ENCODE peak calls at places on chromosomes 11 and 22, in seven cellular contexts. One of them, this sample, is unnamed.

GRCh38 chr11:78189851-78190250 is 1.1 kb downstream of the USP35 start:
- DNase-seq in globus pallidus: no peak
- DNase-seq in GM23248: peak; percentile 18
- DNase-seq in CD4-positive, alpha-beta T cell: no peak
- DNase-seq in RWPE2: peak; percentile 30
- DNase-seq in stimulated activated naive CD8-positive, alpha-beta T cell treated with anti-CD3 and anti-CD28 coated beads, Interleukin-15, amount 100 ng/mL, for 72 hours: no peak
- DNase-seq in EH: no peak
- DNase-seq in this sample: no peak

GRCh38 chr11:61828629-61829407 is 718 bp downstream of the FADS2 start:
- DNase-seq in RWPE2: no peak
- DNase-seq in stimulated activated naive CD8-positive, alpha-beta T cell treated with anti-CD3 and anti-CD28 coated beads, Interleukin-15, amount 100 ng/mL, for 72 hours: peak; percentile 53
- DNase-seq in EH: peak; percentile 35
- DNase-seq in CD4-positive, alpha-beta T cell: no peak
- DNase-seq in globus pallidus: peak; percentile 30
- DNase-seq in GM23248: peak; percentile 20
- DNase-seq in this sample: peak; percentile 80

GRCh38 chr22:50621491-50621880 is 6.5 kb downstream of the ARSA start:
- DNase-seq in stimulated activated naive CD8-positive, alpha-beta T cell treated with anti-CD3 and anti-CD28 coated beads, Interleukin-15, amount 100 ng/mL, for 72 hours: peak; percentile 79
- DNase-seq in CD4-positive, alpha-beta T cell: peak; percentile 48
- DNase-seq in globus pallidus: no peak
- DNase-seq in RWPE2: no peak
- DNase-seq in GM23248: no peak
- DNase-seq in EH: peak; percentile 9
- DNase-seq in this sample: peak; percentile 69

GRCh38 chr11:27241316-27242122 is 121.5 kb downstream of the CCDC34 start:
- DNase-seq in CD4-positive, alpha-beta T cell: no peak
- DNase-seq in globus pallidus: no peak
- DNase-seq in stimulated activated naive CD8-positive, alpha-beta T cell treated with anti-CD3 and anti-CD28 coated beads, Interleukin-15, amount 100 ng/mL, for 72 hours: no peak
- DNase-seq in EH: peak; percentile 88
- DNase-seq in GM23248: peak; percentile 94
- DNase-seq in RWPE2: no peak
- DNase-seq in this sample: no peak

GRCh38 chr11:115098037-115098436 is 406.2 kb downstream of the CADM1 start:
- DNase-seq in RWPE2: no peak
- DNase-seq in EH: no peak
- DNase-seq in stimulated activated naive CD8-positive, alpha-beta T cell treated with anti-CD3 and anti-CD28 coated beads, Interleukin-15, amount 100 ng/mL, for 72 hours: no peak
- DNase-seq in GM23248: no peak
- DNase-seq in globus pallidus: no peak
- DNase-seq in CD4-positive, alpha-beta T cell: no peak
- DNase-seq in this sample: no peak

GRCh38 chr11:117839936-117840813 is 15.6 kb upstream of the FXYD2 start:
- DNase-seq in CD4-positive, alpha-beta T cell: no peak
- DNase-seq in EH: no peak
- DNase-seq in stimulated activated naive CD8-positive, alpha-beta T cell treated with anti-CD3 and anti-CD28 coated beads, Interleukin-15, amount 100 ng/mL, for 72 hours: no peak
- DNase-seq in globus pallidus: no peak
- DNase-seq in RWPE2: peak; percentile 29
- DNase-seq in GM23248: no peak
- DNase-seq in this sample: no peak

GRCh38 chr11:122229611-122230386 is 113.8 kb upstream of the BLID start:
- DNase-seq in EH: no peak
- DNase-seq in globus pallidus: no peak
- DNase-seq in GM23248: no peak
- DNase-seq in stimulated activated naive CD8-positive, alpha-beta T cell treated with anti-CD3 and anti-CD28 coated beads, Interleukin-15, amount 100 ng/mL, for 72 hours: no peak
- DNase-seq in CD4-positive, alpha-beta T cell: no peak
- DNase-seq in RWPE2: no peak
- DNase-seq in this sample: no peak

GRCh38 chr11:130159657-130160459 is at the start of gene ST14:
- DNase-seq in GM23248: peak; percentile 20
- DNase-seq in CD4-positive, alpha-beta T cell: no peak
- DNase-seq in RWPE2: peak; percentile 79
- DNase-seq in EH: no peak
- DNase-seq in stimulated activated naive CD8-positive, alpha-beta T cell treated with anti-CD3 and anti-CD28 coated beads, Interleukin-15, amount 100 ng/mL, for 72 hours: no peak
- DNase-seq in globus pallidus: no peak
- DNase-seq in this sample: no peak

GRCh38 chr11:30585067-30585891 is 874 bp downstream of the MPPED2 start:
- DNase-seq in RWPE2: no peak
- DNase-seq in EH: no peak
- DNase-seq in globus pallidus: peak; percentile 21
- DNase-seq in CD4-positive, alpha-beta T cell: no peak
- DNase-seq in stimulated activated naive CD8-positive, alpha-beta T cell treated with anti-CD3 and anti-CD28 coated beads, Interleukin-15, amount 100 ng/mL, for 72 hours: peak; percentile 21
- DNase-seq in GM23248: peak; percentile 13
- DNase-seq in this sample: no peak

GRCh38 chr11:38278457-38279141 is 1680.6 kb upstream of the RAG2 start:
- DNase-seq in globus pallidus: no peak
- DNase-seq in GM23248: no peak
- DNase-seq in EH: no peak
- DNase-seq in CD4-positive, alpha-beta T cell: no peak
- DNase-seq in stimulated activated naive CD8-positive, alpha-beta T cell treated with anti-CD3 and anti-CD28 coated beads, Interleukin-15, amount 100 ng/mL, for 72 hours: no peak
- DNase-seq in RWPE2: no peak
- DNase-seq in this sample: no peak

GRCh38 chr22:19066531-19067271 is 55.5 kb downstream of the DGCR2 start:
- DNase-seq in GM23248: peak; percentile 89
- DNase-seq in globus pallidus: no peak
- DNase-seq in stimulated activated naive CD8-positive, alpha-beta T cell treated with anti-CD3 and anti-CD28 coated beads, Interleukin-15, amount 100 ng/mL, for 72 hours: no peak
- DNase-seq in RWPE2: peak; percentile 60
- DNase-seq in CD4-positive, alpha-beta T cell: no peak
- DNase-seq in EH: peak; percentile 82
- DNase-seq in this sample: no peak